ENCODE peak calls at places on chromosomes 11 and 22, in eight cellular contexts. One of them, this sample, is unnamed.

GRCh38 chr11:20278727-20279126 is 84.8 kb upstream of the HTATIP2 start:
- DNase-seq in colonic mucosa: no peak
- DNase-seq in SJSA1: no peak
- DNase-seq in H1: no peak
- DNase-seq in CD4-positive, alpha-beta memory T cell: no peak
- DNase-seq in aorta: no peak
- DNase-seq in brain microvascular endothelial cell: no peak
- DNase-seq in cardiac muscle cell: peak; percentile 5
- DNase-seq in this sample: no peak

GRCh38 chr22:28742562-28742962 is 723 bp downstream of the HSCB start:
- DNase-seq in colonic mucosa: no peak
- DNase-seq in SJSA1: no peak
- DNase-seq in H1: no peak
- DNase-seq in CD4-positive, alpha-beta memory T cell: no peak
- DNase-seq in aorta: no peak
- DNase-seq in brain microvascular endothelial cell: no peak
- DNase-seq in cardiac muscle cell: no peak
- DNase-seq in this sample: no peak

GRCh38 chr11:69126286-69126685 is 29.4 kb upstream of the SMIM38 start:
- DNase-seq in colonic mucosa: no peak
- DNase-seq in SJSA1: no peak
- DNase-seq in H1: no peak
- DNase-seq in CD4-positive, alpha-beta memory T cell: no peak
- DNase-seq in aorta: no peak
- DNase-seq in brain microvascular endothelial cell: no peak
- DNase-seq in cardiac muscle cell: no peak
- DNase-seq in this sample: no peak

GRCh38 chr11:108727665-108728064 is 62.8 kb downstream of the DDX10 start:
- DNase-seq in colonic mucosa: no peak
- DNase-seq in SJSA1: no peak
- DNase-seq in H1: no peak
- DNase-seq in CD4-positive, alpha-beta memory T cell: no peak
- DNase-seq in aorta: no peak
- DNase-seq in brain microvascular endothelial cell: no peak
- DNase-seq in cardiac muscle cell: no peak
- DNase-seq in this sample: no peak

GRCh38 chr11:11263238-11264030 is 89.6 kb downstream of the CSNK2A3 start:
- DNase-seq in colonic mucosa: no peak
- DNase-seq in SJSA1: no peak
- DNase-seq in H1: no peak
- DNase-seq in CD4-positive, alpha-beta memory T cell: no peak
- DNase-seq in aorta: no peak
- DNase-seq in brain microvascular endothelial cell: peak; percentile 4
- DNase-seq in cardiac muscle cell: peak; percentile 26
- DNase-seq in this sample: no peak

GRCh38 chr22:43310311-43310710 is 32.9 kb downstream of the SCUBE1 start:
- DNase-seq in colonic mucosa: no peak
- DNase-seq in SJSA1: no peak
- DNase-seq in H1: no peak
- DNase-seq in CD4-positive, alpha-beta memory T cell: no peak
- DNase-seq in aorta: peak; percentile 37
- DNase-seq in brain microvascular endothelial cell: no peak
- DNase-seq in cardiac muscle cell: no peak
- DNase-seq in this sample: no peak

GRCh38 chr11:20669833-20670684 is 673 bp downstream of the NELL1 start:
- DNase-seq in colonic mucosa: no peak
- DNase-seq in SJSA1: no peak
- DNase-seq in H1: no peak
- DNase-seq in CD4-positive, alpha-beta memory T cell: no peak
- DNase-seq in aorta: no peak
- DNase-seq in brain microvascular endothelial cell: no peak
- DNase-seq in cardiac muscle cell: peak; percentile 1
- DNase-seq in this sample: no peak

GRCh38 chr11:236774-237767 is at the start of gene PSMD13:
- DNase-seq in colonic mucosa: peak; percentile 87
- DNase-seq in SJSA1: peak; percentile 85
- DNase-seq in H1: no peak
- DNase-seq in CD4-positive, alpha-beta memory T cell: peak; percentile 90
- DNase-seq in aorta: peak; percentile 96
- DNase-seq in brain microvascular endothelial cell: peak; percentile 83
- DNase-seq in cardiac muscle cell: peak; percentile 86
- DNase-seq in this sample: no peak

GRCh38 chr11:77560605-77561004 is 29.1 kb upstream of the AQP11 start:
- DNase-seq in colonic mucosa: no peak
- DNase-seq in SJSA1: no peak
- DNase-seq in H1: no peak
- DNase-seq in CD4-positive, alpha-beta memory T cell: no peak
- DNase-seq in aorta: no peak
- DNase-seq in brain microvascular endothelial cell: peak; percentile 47
- DNase-seq in cardiac muscle cell: peak; percentile 19
- DNase-seq in this sample: no peak

GRCh38 chr11:105000797-105001196 is 22.2 kb downstream of the CASP5 start:
- DNase-seq in colonic mucosa: no peak
- DNase-seq in SJSA1: no peak
- DNase-seq in H1: no peak
- DNase-seq in CD4-positive, alpha-beta memory T cell: no peak
- DNase-seq in aorta: no peak
- DNase-seq in brain microvascular endothelial cell: no peak
- DNase-seq in cardiac muscle cell: no peak
- DNase-seq in this sample: peak; percentile 8

GRCh38 chr11:46888636-46889035 is 29.7 kb downstream of the LRP4 start:
- DNase-seq in colonic mucosa: no peak
- DNase-seq in SJSA1: no peak
- DNase-seq in H1: no peak
- DNase-seq in CD4-positive, alpha-beta memory T cell: no peak
- DNase-seq in aorta: peak; percentile 9
- DNase-seq in brain microvascular endothelial cell: no peak
- DNase-seq in cardiac muscle cell: no peak
- DNase-seq in this sample: no peak

GRCh38 chr11:84812351-84813083 is 814.6 kb downstream of the DLG2 start:
- DNase-seq in colonic mucosa: no peak
- DNase-seq in SJSA1: no peak
- DNase-seq in H1: no peak
- DNase-seq in CD4-positive, alpha-beta memory T cell: no peak
- DNase-seq in aorta: no peak
- DNase-seq in brain microvascular endothelial cell: peak; percentile 16
- DNase-seq in cardiac muscle cell: no peak
- DNase-seq in this sample: no peak

GRCh38 chr11:5380740-5381342 is 2.8 kb upstream of the OR51M1 start:
- DNase-seq in colonic mucosa: peak; percentile 48
- DNase-seq in SJSA1: peak; percentile 78
- DNase-seq in H1: peak; percentile 31
- DNase-seq in CD4-positive, alpha-beta memory T cell: no peak
- DNase-seq in aorta: peak; percentile 57
- DNase-seq in brain microvascular endothelial cell: peak; percentile 63
- DNase-seq in cardiac muscle cell: peak; percentile 78
- DNase-seq in this sample: peak; percentile 45

GRCh38 chr22:38923463-38924196 is 33.8 kb upstream of the APOBEC3A start:
- DNase-seq in colonic mucosa: peak; percentile 83
- DNase-seq in SJSA1: peak; percentile 77
- DNase-seq in H1: no peak
- DNase-seq in CD4-positive, alpha-beta memory T cell: no peak
- DNase-seq in aorta: peak; percentile 90
- DNase-seq in brain microvascular endothelial cell: peak; percentile 36
- DNase-seq in cardiac muscle cell: peak; percentile 87
- DNase-seq in this sample: peak; percentile 27

GRCh38 chr11:131624526-131624925 is 254.1 kb downstream of the NTM start:
- DNase-seq in colonic mucosa: no peak
- DNase-seq in SJSA1: no peak
- DNase-seq in H1: no peak
- DNase-seq in CD4-positive, alpha-beta memory T cell: no peak
- DNase-seq in aorta: no peak
- DNase-seq in brain microvascular endothelial cell: no peak
- DNase-seq in cardiac muscle cell: no peak
- DNase-seq in this sample: no peak

GRCh38 chr11:69296890-69297224 is 2.9 kb downstream of the MYEOV start:
- DNase-seq in colonic mucosa: no peak
- DNase-seq in SJSA1: no peak
- DNase-seq in H1: no peak
- DNase-seq in CD4-positive, alpha-beta memory T cell: no peak
- DNase-seq in aorta: no peak
- DNase-seq in brain microvascular endothelial cell: no peak
- DNase-seq in cardiac muscle cell: no peak
- DNase-seq in this sample: no peak

GRCh38 chr11:41983458-41983857 is 524.0 kb upstream of the LRRC4C start:
- DNase-seq in colonic mucosa: no peak
- DNase-seq in SJSA1: no peak
- DNase-seq in H1: no peak
- DNase-seq in CD4-positive, alpha-beta memory T cell: no peak
- DNase-seq in aorta: no peak
- DNase-seq in brain microvascular endothelial cell: no peak
- DNase-seq in cardiac muscle cell: no peak
- DNase-seq in this sample: no peak

GRCh38 chr22:42959472-42960145 is 55.3 kb downstream of the PACSIN2 start:
- DNase-seq in colonic mucosa: peak; percentile 76
- DNase-seq in SJSA1: no peak
- DNase-seq in H1: no peak
- DNase-seq in CD4-positive, alpha-beta memory T cell: no peak
- DNase-seq in aorta: peak; percentile 71
- DNase-seq in brain microvascular endothelial cell: peak; percentile 94
- DNase-seq in cardiac muscle cell: peak; percentile 92
- DNase-seq in this sample: peak; percentile 67

GRCh38 chr11:120259241-120259640 is 19.3 kb downstream of the POU2F3 start:
- DNase-seq in colonic mucosa: no peak
- DNase-seq in SJSA1: no peak
- DNase-seq in H1: no peak
- DNase-seq in CD4-positive, alpha-beta memory T cell: no peak
- DNase-seq in aorta: no peak
- DNase-seq in brain microvascular endothelial cell: no peak
- DNase-seq in cardiac muscle cell: no peak
- DNase-seq in this sample: no peak

GRCh38 chr11:94858012-94858705 is 90.0 kb downstream of the AMOTL1 start:
- DNase-seq in colonic mucosa: no peak
- DNase-seq in SJSA1: no peak
- DNase-seq in H1: no peak
- DNase-seq in CD4-positive, alpha-beta memory T cell: no peak
- DNase-seq in aorta: no peak
- DNase-seq in brain microvascular endothelial cell: no peak
- DNase-seq in cardiac muscle cell: no peak
- DNase-seq in this sample: no peak
- H3K27ac ChIP-seq in colonic mucosa: no peak overlapping the region
- H3K27ac ChIP-seq in SJSA1: no peak overlapping the region
- H3K27ac ChIP-seq in H1: no peak overlapping the region
- H3K27ac ChIP-seq in CD4-positive, alpha-beta memory T cell: no peak overlapping the region
- H3K27ac ChIP-seq in aorta: no peak overlapping the region
- H3K27ac ChIP-seq in brain microvascular endothelial cell: no peak overlapping the region
- H3K27ac ChIP-seq in cardiac muscle cell: no peak overlapping the region
- H3K27ac ChIP-seq in this sample: no peak overlapping the region

DNA sequence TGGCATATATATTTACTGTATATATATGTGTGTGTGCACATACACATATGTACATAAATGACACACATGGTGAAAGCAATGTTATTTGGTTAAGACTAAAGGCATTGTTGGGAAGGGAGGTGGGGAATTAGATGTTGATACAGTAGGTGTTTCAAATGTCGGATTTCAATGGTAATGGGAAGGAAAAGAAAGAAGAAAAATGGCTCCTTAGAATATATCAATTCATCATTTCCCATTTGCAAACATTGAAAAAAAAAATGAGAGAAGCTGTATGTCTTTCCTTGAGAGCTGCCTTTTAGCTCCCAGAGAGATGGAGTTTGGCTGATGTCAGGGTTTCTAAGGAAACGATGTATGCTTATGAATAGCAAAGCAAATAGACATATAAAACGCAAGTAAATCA is 33.4 kb upstream of the ATXN10 start:
- DNase-seq in colonic mucosa: no peak
- DNase-seq in SJSA1: no peak
- DNase-seq in H1: no peak
- DNase-seq in CD4-positive, alpha-beta memory T cell: no peak
- DNase-seq in aorta: no peak
- DNase-seq in brain microvascular endothelial cell: no peak
- DNase-seq in cardiac muscle cell: no peak
- DNase-seq in this sample: no peak
- H3K27me3 ChIP-seq in colonic mucosa: no peaks in the 10 kb centered on the region
- H3K27me3 ChIP-seq in SJSA1: no peaks in the 10 kb centered on the region
- H3K27me3 ChIP-seq in H1: no peaks in the 10 kb centered on the region
- H3K27me3 ChIP-seq in CD4-positive, alpha-beta memory T cell: no peaks in the 10 kb centered on the region
- H3K27me3 ChIP-seq in aorta: no peaks in the 10 kb centered on the region
- H3K27me3 ChIP-seq in brain microvascular endothelial cell: peaks cover 2% of the 10 kb centered on the region
- H3K27me3 ChIP-seq in cardiac muscle cell: peaks cover 94% of the 10 kb centered on the region
- H3K27me3 ChIP-seq in this sample: no peaks in the 10 kb centered on the region

GRCh38 chr11:58493676-58494075 is 14.2 kb downstream of the OR5B21 start:
- DNase-seq in colonic mucosa: no peak
- DNase-seq in SJSA1: no peak
- DNase-seq in H1: no peak
- DNase-seq in CD4-positive, alpha-beta memory T cell: no peak
- DNase-seq in aorta: no peak
- DNase-seq in brain microvascular endothelial cell: peak; percentile 29
- DNase-seq in cardiac muscle cell: no peak
- DNase-seq in this sample: no peak
- H3K27ac ChIP-seq in colonic mucosa: no peak overlapping the region
- H3K27ac ChIP-seq in SJSA1: no peak overlapping the region
- H3K27ac ChIP-seq in H1: no peak overlapping the region
- H3K27ac ChIP-seq in CD4-positive, alpha-beta memory T cell: no peak overlapping the region
- H3K27ac ChIP-seq in aorta: no peak overlapping the region
- H3K27ac ChIP-seq in brain microvascular endothelial cell: peak overlapping the region; percentile 69
- H3K27ac ChIP-seq in cardiac muscle cell: no peak overlapping the region
- H3K27ac ChIP-seq in this sample: no peak overlapping the region

GRCh38 chr11:33915521-33915920 is 23.6 kb upstream of the LMO2 start:
- DNase-seq in colonic mucosa: no peak
- DNase-seq in SJSA1: no peak
- DNase-seq in H1: no peak
- DNase-seq in CD4-positive, alpha-beta memory T cell: no peak
- DNase-seq in aorta: no peak
- DNase-seq in brain microvascular endothelial cell: no peak
- DNase-seq in cardiac muscle cell: no peak
- DNase-seq in this sample: no peak

GRCh38 chr11:33916736-33917135 is 24.9 kb upstream of the LMO2 start:
- DNase-seq in colonic mucosa: no peak
- DNase-seq in SJSA1: no peak
- DNase-seq in H1: no peak
- DNase-seq in CD4-positive, alpha-beta memory T cell: no peak
- DNase-seq in aorta: no peak
- DNase-seq in brain microvascular endothelial cell: no peak
- DNase-seq in cardiac muscle cell: no peak
- DNase-seq in this sample: no peak

GRCh38 chr11:33913991-33914390 is 22.1 kb upstream of the LMO2 start:
- DNase-seq in colonic mucosa: no peak
- DNase-seq in SJSA1: no peak
- DNase-seq in H1: no peak
- DNase-seq in CD4-positive, alpha-beta memory T cell: no peak
- DNase-seq in aorta: no peak
- DNase-seq in brain microvascular endothelial cell: no peak
- DNase-seq in cardiac muscle cell: no peak
- DNase-seq in this sample: no peak

GRCh38 chr11:33920838-33921613 is 29.1 kb upstream of the LMO2 start:
- DNase-seq in colonic mucosa: no peak
- DNase-seq in SJSA1: no peak
- DNase-seq in H1: no peak
- DNase-seq in CD4-positive, alpha-beta memory T cell: no peak
- DNase-seq in aorta: no peak
- DNase-seq in brain microvascular endothelial cell: peak; percentile 24
- DNase-seq in cardiac muscle cell: peak; percentile 25
- DNase-seq in this sample: no peak

DNA sequence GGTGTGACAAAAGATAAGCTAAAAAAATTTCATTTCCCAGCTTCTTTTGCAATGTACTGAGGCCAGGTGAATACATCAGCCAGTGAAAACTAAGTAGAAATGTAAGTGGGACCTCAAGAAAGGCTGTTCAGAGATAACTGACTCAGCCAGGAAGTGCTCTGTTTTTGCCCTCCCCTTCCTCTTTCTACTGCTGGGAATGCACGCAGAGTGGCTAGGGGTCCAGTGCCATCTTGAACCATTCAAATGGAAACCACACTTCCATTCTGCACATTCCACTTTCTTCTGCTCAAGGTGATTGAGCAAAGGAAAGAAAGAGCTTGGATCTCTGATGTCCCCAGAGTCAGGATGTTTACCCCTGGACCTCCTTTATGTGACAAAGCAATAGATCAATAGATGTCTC is 27.8 kb upstream of the LMO2 start:
- DNase-seq in colonic mucosa: no peak
- DNase-seq in SJSA1: no peak
- DNase-seq in H1: no peak
- DNase-seq in CD4-positive, alpha-beta memory T cell: no peak
- DNase-seq in aorta: no peak
- DNase-seq in brain microvascular endothelial cell: no peak
- DNase-seq in cardiac muscle cell: no peak
- DNase-seq in this sample: no peak
- H3K27me3 ChIP-seq in colonic mucosa: no peaks in the 10 kb centered on the region
- H3K27me3 ChIP-seq in SJSA1: no peaks in the 10 kb centered on the region
- H3K27me3 ChIP-seq in H1: no peaks in the 10 kb centered on the region
- H3K27me3 ChIP-seq in CD4-positive, alpha-beta memory T cell: no peaks in the 10 kb centered on the region
- H3K27me3 ChIP-seq in aorta: no peaks in the 10 kb centered on the region
- H3K27me3 ChIP-seq in brain microvascular endothelial cell: no peaks in the 10 kb centered on the region
- H3K27me3 ChIP-seq in cardiac muscle cell: no peaks in the 10 kb centered on the region
- H3K27me3 ChIP-seq in this sample: peaks cover 12% of the 10 kb centered on the region

This sample was measured in Panc1.